ENCODE peak calls at places on chromosomes 12 and 14, in six cellular contexts. One of them, this sample, is unnamed.

GRCh38 chr12:47964102-47964723 is 817 bp downstream of the TMEM106C start:
- DNase-seq in HS-27A: no peak
- DNase-seq in activated CD4-positive, alpha-beta T cell treated with anti-CD3 and anti-CD28 coated beads for 48 hours: peak
- DNase-seq in HFFc6: no peak
- DNase-seq in CD4-positive, alpha-beta T cell: no peak
- DNase-seq in HS-5: no peak
- DNase-seq in this sample: no peak

GRCh38 chr14:95547626-95548327 is 12.9 kb downstream of the GLRX5 start:
- DNase-seq in HS-27A: no peak
- DNase-seq in activated CD4-positive, alpha-beta T cell treated with anti-CD3 and anti-CD28 coated beads for 48 hours: no peak
- DNase-seq in HFFc6: peak
- DNase-seq in CD4-positive, alpha-beta T cell: no peak
- DNase-seq in HS-5: no peak
- DNase-seq in this sample: no peak

GRCh38 chr12:56080556-56081138 is 682 bp downstream of the ERBB3 start:
- DNase-seq in HS-27A: no peak
- DNase-seq in activated CD4-positive, alpha-beta T cell treated with anti-CD3 and anti-CD28 coated beads for 48 hours: no peak
- DNase-seq in HFFc6: no peak
- DNase-seq in CD4-positive, alpha-beta T cell: no peak
- DNase-seq in HS-5: no peak
- DNase-seq in this sample: no peak

GRCh38 chr14:99670361-99671229 is 13.5 kb upstream of the CYP46A1 start:
- DNase-seq in HS-27A: no peak
- DNase-seq in activated CD4-positive, alpha-beta T cell treated with anti-CD3 and anti-CD28 coated beads for 48 hours: no peak
- DNase-seq in HFFc6: no peak
- DNase-seq in CD4-positive, alpha-beta T cell: no peak
- DNase-seq in HS-5: no peak
- DNase-seq in this sample: no peak

GRCh38 chr12:93441111-93441616 is 583 bp downstream of the UBE2N start:
- DNase-seq in HS-27A: no peak
- DNase-seq in activated CD4-positive, alpha-beta T cell treated with anti-CD3 and anti-CD28 coated beads for 48 hours: peak
- DNase-seq in HFFc6: no peak
- DNase-seq in CD4-positive, alpha-beta T cell: peak
- DNase-seq in HS-5: no peak
- DNase-seq in this sample: peak

GRCh38 chr12:52645120-52645761 is 6.8 kb downstream of the KRT2 start:
- DNase-seq in HS-27A: no peak
- DNase-seq in activated CD4-positive, alpha-beta T cell treated with anti-CD3 and anti-CD28 coated beads for 48 hours: peak
- DNase-seq in HFFc6: no peak
- DNase-seq in CD4-positive, alpha-beta T cell: peak
- DNase-seq in HS-5: no peak
- DNase-seq in this sample: peak

GRCh38 chr14:82009076-82009475 is 475.4 kb upstream of the SEL1L start:
- DNase-seq in HS-27A: no peak
- DNase-seq in activated CD4-positive, alpha-beta T cell treated with anti-CD3 and anti-CD28 coated beads for 48 hours: no peak
- DNase-seq in HFFc6: no peak
- DNase-seq in CD4-positive, alpha-beta T cell: no peak
- DNase-seq in HS-5: no peak
- DNase-seq in this sample: no peak

GRCh38 chr12:52270541-52271070 is 3.8 kb upstream of the KRT86 start:
- DNase-seq in HS-27A: no peak
- DNase-seq in activated CD4-positive, alpha-beta T cell treated with anti-CD3 and anti-CD28 coated beads for 48 hours: no peak
- DNase-seq in HFFc6: no peak
- DNase-seq in CD4-positive, alpha-beta T cell: no peak
- DNase-seq in HS-5: no peak
- DNase-seq in this sample: no peak

GRCh38 chr14:55891692-55892091 is 226.5 kb upstream of the PELI2 start:
- DNase-seq in HS-27A: no peak
- DNase-seq in activated CD4-positive, alpha-beta T cell treated with anti-CD3 and anti-CD28 coated beads for 48 hours: no peak
- DNase-seq in HFFc6: no peak
- DNase-seq in CD4-positive, alpha-beta T cell: no peak
- DNase-seq in HS-5: no peak
- DNase-seq in this sample: no peak

GRCh38 chr12:4566474-4566873 is 4.5 kb downstream of the DYRK4 start:
- DNase-seq in HS-27A: no peak
- DNase-seq in activated CD4-positive, alpha-beta T cell treated with anti-CD3 and anti-CD28 coated beads for 48 hours: no peak
- DNase-seq in HFFc6: no peak
- DNase-seq in CD4-positive, alpha-beta T cell: no peak
- DNase-seq in HS-5: no peak
- DNase-seq in this sample: no peak

GRCh38 chr12:75641031-75641780 is 129.8 kb upstream of the KRR1 start:
- DNase-seq in HS-27A: no peak
- DNase-seq in activated CD4-positive, alpha-beta T cell treated with anti-CD3 and anti-CD28 coated beads for 48 hours: peak
- DNase-seq in HFFc6: peak
- DNase-seq in CD4-positive, alpha-beta T cell: no peak
- DNase-seq in HS-5: peak
- DNase-seq in this sample: no peak